ENCODE peak calls at places on chromosomes 1 and 21, in nine cellular contexts. One of them, this sample, is unnamed.

GRCh38 chr1:154346276-154346914 is 21.1 kb downstream of the ATP8B2 start:
- DNase-seq in activated T-cell treated with anti-CD3 and anti-CD28 coated beads, Interleukin-2, amount 50 U/mL, for 1 hour: no peak
- DNase-seq in small intestine: no peak
- DNase-seq in esophagus squamous epithelium: no peak
- DNase-seq in mesenchymal stem cell: no peak
- DNase-seq in activated B cell treated with CpG ODN at 0.5 μM for 24 hours: no peak
- DNase-seq in progenitor cell of endocrine pancreas: no peak
- DNase-seq in activated CD4-positive, alpha-beta T cell treated with anti-CD3 and anti-CD28 coated beads for 1 hour: no peak
- DNase-seq in upper lobe of right lung: no peak
- DNase-seq in this sample: no peak

GRCh38 chr1:67001682-67002425 is 52.1 kb downstream of the SLC35D1 start:
- DNase-seq in esophagus squamous epithelium: no peak
- DNase-seq in activated T-cell treated with anti-CD3 and anti-CD28 coated beads, Interleukin-2, amount 50 U/mL, for 1 hour: no peak
- DNase-seq in activated B cell treated with CpG ODN at 0.5 μM for 24 hours: no peak
- DNase-seq in progenitor cell of endocrine pancreas: no peak
- DNase-seq in activated CD4-positive, alpha-beta T cell treated with anti-CD3 and anti-CD28 coated beads for 1 hour: no peak
- DNase-seq in mesenchymal stem cell: no peak
- DNase-seq in small intestine: no peak
- DNase-seq in upper lobe of right lung: no peak
- DNase-seq in this sample: no peak

GRCh38 chr1:6247651-6248050 is 3.7 kb downstream of the HES3 start:
- DNase-seq in upper lobe of right lung: no peak
- DNase-seq in small intestine: no peak
- DNase-seq in esophagus squamous epithelium: no peak
- DNase-seq in progenitor cell of endocrine pancreas: no peak
- DNase-seq in mesenchymal stem cell: no peak
- DNase-seq in activated CD4-positive, alpha-beta T cell treated with anti-CD3 and anti-CD28 coated beads for 1 hour: no peak
- DNase-seq in activated T-cell treated with anti-CD3 and anti-CD28 coated beads, Interleukin-2, amount 50 U/mL, for 1 hour: no peak
- DNase-seq in activated B cell treated with CpG ODN at 0.5 μM for 24 hours: no peak
- DNase-seq in this sample: no peak

GRCh38 chr1:181807251-181807650 is 254.3 kb downstream of the ZNF648 start:
- DNase-seq in esophagus squamous epithelium: no peak
- DNase-seq in activated B cell treated with CpG ODN at 0.5 μM for 24 hours: no peak
- DNase-seq in activated T-cell treated with anti-CD3 and anti-CD28 coated beads, Interleukin-2, amount 50 U/mL, for 1 hour: no peak
- DNase-seq in activated CD4-positive, alpha-beta T cell treated with anti-CD3 and anti-CD28 coated beads for 1 hour: no peak
- DNase-seq in upper lobe of right lung: no peak
- DNase-seq in mesenchymal stem cell: no peak
- DNase-seq in progenitor cell of endocrine pancreas: no peak
- DNase-seq in small intestine: no peak
- DNase-seq in this sample: no peak

GRCh38 chr1:246587606-246588005 is 21.4 kb downstream of the CNST start:
- DNase-seq in activated B cell treated with CpG ODN at 0.5 μM for 24 hours: no peak
- DNase-seq in activated CD4-positive, alpha-beta T cell treated with anti-CD3 and anti-CD28 coated beads for 1 hour: no peak
- DNase-seq in upper lobe of right lung: no peak
- DNase-seq in activated T-cell treated with anti-CD3 and anti-CD28 coated beads, Interleukin-2, amount 50 U/mL, for 1 hour: no peak
- DNase-seq in esophagus squamous epithelium: no peak
- DNase-seq in small intestine: no peak
- DNase-seq in mesenchymal stem cell: peak; percentile 58
- DNase-seq in progenitor cell of endocrine pancreas: no peak
- DNase-seq in this sample: no peak

GRCh38 chr21:28827422-28827821 is 165.3 kb downstream of the LTN1 start:
- DNase-seq in mesenchymal stem cell: peak; percentile 77
- DNase-seq in small intestine: no peak
- DNase-seq in upper lobe of right lung: no peak
- DNase-seq in activated T-cell treated with anti-CD3 and anti-CD28 coated beads, Interleukin-2, amount 50 U/mL, for 1 hour: no peak
- DNase-seq in esophagus squamous epithelium: no peak
- DNase-seq in progenitor cell of endocrine pancreas: no peak
- DNase-seq in activated CD4-positive, alpha-beta T cell treated with anti-CD3 and anti-CD28 coated beads for 1 hour: no peak
- DNase-seq in activated B cell treated with CpG ODN at 0.5 μM for 24 hours: no peak
- DNase-seq in this sample: no peak

GRCh38 chr1:179310271-179310670 is 16.7 kb downstream of the SOAT1 start:
- DNase-seq in mesenchymal stem cell: peak; percentile 80
- DNase-seq in activated CD4-positive, alpha-beta T cell treated with anti-CD3 and anti-CD28 coated beads for 1 hour: no peak
- DNase-seq in small intestine: no peak
- DNase-seq in activated B cell treated with CpG ODN at 0.5 μM for 24 hours: no peak
- DNase-seq in esophagus squamous epithelium: no peak
- DNase-seq in progenitor cell of endocrine pancreas: no peak
- DNase-seq in upper lobe of right lung: no peak
- DNase-seq in activated T-cell treated with anti-CD3 and anti-CD28 coated beads, Interleukin-2, amount 50 U/mL, for 1 hour: no peak
- DNase-seq in this sample: no peak

GRCh38 chr21:35259452-35259851 is 210.3 kb upstream of the RUNX1 start:
- DNase-seq in small intestine: peak; percentile 23
- DNase-seq in upper lobe of right lung: no peak
- DNase-seq in esophagus squamous epithelium: no peak
- DNase-seq in activated CD4-positive, alpha-beta T cell treated with anti-CD3 and anti-CD28 coated beads for 1 hour: no peak
- DNase-seq in activated T-cell treated with anti-CD3 and anti-CD28 coated beads, Interleukin-2, amount 50 U/mL, for 1 hour: no peak
- DNase-seq in mesenchymal stem cell: no peak
- DNase-seq in progenitor cell of endocrine pancreas: no peak
- DNase-seq in activated B cell treated with CpG ODN at 0.5 μM for 24 hours: no peak
- DNase-seq in this sample: no peak

GRCh38 chr1:113995382-113995781 is 16.1 kb downstream of the OLFML3 start:
- DNase-seq in progenitor cell of endocrine pancreas: no peak
- DNase-seq in activated B cell treated with CpG ODN at 0.5 μM for 24 hours: no peak
- DNase-seq in activated CD4-positive, alpha-beta T cell treated with anti-CD3 and anti-CD28 coated beads for 1 hour: no peak
- DNase-seq in upper lobe of right lung: no peak
- DNase-seq in esophagus squamous epithelium: no peak
- DNase-seq in small intestine: no peak
- DNase-seq in mesenchymal stem cell: no peak
- DNase-seq in activated T-cell treated with anti-CD3 and anti-CD28 coated beads, Interleukin-2, amount 50 U/mL, for 1 hour: no peak
- DNase-seq in this sample: no peak

GRCh38 chr1:89994231-89994804 is 592 bp upstream of the ZNF326 start:
- DNase-seq in activated T-cell treated with anti-CD3 and anti-CD28 coated beads, Interleukin-2, amount 50 U/mL, for 1 hour: no peak
- DNase-seq in mesenchymal stem cell: no peak
- DNase-seq in esophagus squamous epithelium: no peak
- DNase-seq in activated CD4-positive, alpha-beta T cell treated with anti-CD3 and anti-CD28 coated beads for 1 hour: no peak
- DNase-seq in upper lobe of right lung: no peak
- DNase-seq in activated B cell treated with CpG ODN at 0.5 μM for 24 hours: no peak
- DNase-seq in progenitor cell of endocrine pancreas: no peak
- DNase-seq in small intestine: no peak
- DNase-seq in this sample: no peak

This sample was measured in brain pericyte.